ENCODE peak calls at places on chromosomes 6 and 20, in eight cellular contexts. L is spleen, M is GM12878, D is HepG2, R is upper lobe of left lung, Q is breast epithelium, V is esophagus muscularis mucosa, K is GM23338. U is an unnamed sample.

GRCh38 chr6:163419413-163420314 is 5.1 kb downstream of the QKI start:
- DNase-seq in L (no peak), M (no peak), D (no peak), R (no peak), Q (no peak), V (no peak), K (no peak), U (no peak)

GRCh38 chr20:54716790-54717189 is 241.4 kb downstream of the DOK5 start:
- DNase-seq in L (no peak), M (no peak), D (no peak), R (no peak), Q (no peak), V (no peak), K (no peak), U (no peak)

GRCh38 chr20:4677846-4678245 is 43.9 kb upstream of the PRND start:
- DNase-seq in L (no peak), M (no peak), D (no peak), R (no peak), Q (no peak), V (no peak), K (no peak), U (no peak)

GRCh38 chr20:44496976-44497375 is 21.3 kb downstream of the TTPAL start:
- DNase-seq in L (no peak), M (no peak), D (no peak), R (no peak), Q (no peak), V (no peak), K (no peak), U (no peak)

GRCh38 chr6:132333639-132334516 is 67.4 kb downstream of the MOXD1 start:
- DNase-seq in L (no peak), M (no peak), D (peak; percentile 88), R (no peak), Q (no peak), V (no peak), K (peak; percentile 34), U (peak; percentile 15)

GRCh38 chr20:35673884-35674283 is 9.2 kb upstream of the CPNE1 start:
- DNase-seq in L (no peak), M (no peak), D (no peak), R (no peak), Q (no peak), V (peak; percentile 57), K (no peak), U (no peak)

GRCh38 chr6:37187321-37188022 is 17.5 kb downstream of the PIM1 start:
- DNase-seq in L (no peak), M (no peak), D (no peak), R (no peak), Q (no peak), V (no peak), K (no peak), U (no peak)

GRCh38 chr20:38131588-38132121 is 33.4 kb downstream of the TGM2 start:
- DNase-seq in L (peak; percentile 19), M (no peak), D (no peak), R (no peak), Q (no peak), V (no peak), K (no peak), U (no peak)

GRCh38 chr6:16742116-16742515 is 19.1 kb downstream of the ATXN1 start:
- DNase-seq in L (no peak), M (no peak), D (no peak), R (no peak), Q (no peak), V (no peak), K (no peak), U (no peak)

GRCh38 chr20:10427060-10427692 is 6.8 kb downstream of the MKKS start:
- DNase-seq in L (peak; percentile 78), M (no peak), D (peak; percentile 71), R (no peak), Q (no peak), V (no peak), K (peak; percentile 74), U (peak; percentile 41)

GRCh38 chr6:105326216-105326615 is 76.7 kb downstream of the PREP start:
- DNase-seq in L (no peak), M (no peak), D (peak; percentile 52), R (no peak), Q (no peak), V (no peak), K (no peak), U (peak; percentile 29)

GRCh38 chr6:72553531-72554202 is 68.2 kb upstream of the KCNQ5 start:
- DNase-seq in L (no peak), M (no peak), D (no peak), R (no peak), Q (no peak), V (no peak), K (peak; percentile 47), U (no peak)

GRCh38 chr6:91660893-91661292 is 1074.0 kb upstream of the MAP3K7 start:
- DNase-seq in L (no peak), M (no peak), D (no peak), R (no peak), Q (no peak), V (no peak), K (no peak), U (no peak)

GRCh38 chr6:47092249-47092648 is 50.1 kb upstream of the ADGRF1 start:
- DNase-seq in L (no peak), M (no peak), D (no peak), R (no peak), Q (no peak), V (no peak), K (no peak), U (no peak)

GRCh38 chr6:2725999-2726567 is 24.6 kb downstream of the MYLK4 start:
- DNase-seq in L (no peak), M (peak; percentile 28), D (no peak), R (no peak), Q (no peak), V (no peak), K (no peak), U (no peak)

GRCh38 chr6:156773476-156773875 is 3.7 kb upstream of the ARID1B start:
- DNase-seq in L (no peak), M (no peak), D (no peak), R (no peak), Q (no peak), V (no peak), K (no peak), U (no peak)

DNA sequence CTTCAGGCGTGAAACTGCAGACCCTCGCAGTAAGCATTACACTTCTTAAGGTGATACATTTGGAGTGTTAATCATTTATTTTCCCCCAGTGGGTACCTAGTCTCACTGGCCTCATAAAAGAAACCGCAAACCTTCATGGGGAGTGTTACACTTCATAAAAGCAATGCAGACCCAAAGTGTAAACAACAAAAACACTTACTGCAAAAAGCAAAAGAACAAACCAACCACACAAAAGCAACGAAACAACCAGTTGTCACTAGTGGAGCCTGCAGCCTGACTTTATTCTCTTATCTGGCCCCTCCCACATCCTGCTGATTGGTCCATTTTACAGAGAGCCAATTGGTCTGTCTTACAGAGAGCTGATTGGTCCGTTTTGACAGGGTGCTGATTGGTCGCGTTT is 23.8 kb downstream of the LY86 start:
- DNase-seq in L (no peak), M (no peak), D (no peak), R (no peak), Q (no peak), V (no peak), K (no peak), U (no peak)
- TF ChIP-seq POLR2AphosphoS5 in L (no peak), M (no peak), D (no peak), R (no peak), Q (no peak), V (no peak), K (no peak), U (no peak)

DNA sequence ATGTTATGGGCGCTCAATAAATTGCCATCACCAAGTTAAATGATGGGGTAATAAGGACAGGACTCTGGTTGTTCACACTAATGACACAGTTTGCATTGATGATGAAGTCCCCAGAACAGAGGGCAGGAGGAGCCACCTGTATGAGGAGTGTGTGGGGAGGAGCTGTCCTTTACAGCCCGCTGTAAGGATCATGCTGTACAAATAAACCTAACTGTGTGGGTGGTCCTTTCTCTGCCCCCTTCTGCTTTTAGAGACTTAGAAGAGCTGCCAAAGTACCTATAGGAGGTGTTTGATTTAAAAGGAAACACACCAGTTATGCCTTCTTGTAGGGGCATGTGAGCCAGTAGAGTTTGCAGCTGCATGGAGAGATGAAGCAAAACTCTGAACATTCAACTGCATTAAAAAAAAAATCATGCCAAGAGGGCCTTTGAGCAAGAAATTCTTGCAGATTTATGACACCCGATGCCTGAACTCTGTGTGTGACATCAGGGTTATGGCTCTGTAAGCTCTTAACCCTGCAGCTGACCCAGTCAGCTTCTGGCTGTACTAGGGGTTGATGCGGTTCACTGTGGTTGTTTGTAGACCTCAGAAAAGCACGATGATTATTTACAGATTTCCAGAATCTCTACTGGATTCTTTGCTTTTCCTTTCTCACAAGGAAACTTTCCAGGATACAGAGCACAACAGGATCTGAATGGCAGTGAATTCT is 67.4 kb downstream of the UST start:
- DNase-seq in L (no peak), M (no peak), D (no peak), R (no peak), Q (no peak), V (no peak), K (no peak), U (no peak)
- H3K4me3 ChIP-seq in L (no peak overlapping the region), M (no peak overlapping the region), D (no peak overlapping the region), R (no peak overlapping the region), Q (no peak overlapping the region), V (no peak overlapping the region), K (no peak overlapping the region), U (no peak overlapping the region)

DNA sequence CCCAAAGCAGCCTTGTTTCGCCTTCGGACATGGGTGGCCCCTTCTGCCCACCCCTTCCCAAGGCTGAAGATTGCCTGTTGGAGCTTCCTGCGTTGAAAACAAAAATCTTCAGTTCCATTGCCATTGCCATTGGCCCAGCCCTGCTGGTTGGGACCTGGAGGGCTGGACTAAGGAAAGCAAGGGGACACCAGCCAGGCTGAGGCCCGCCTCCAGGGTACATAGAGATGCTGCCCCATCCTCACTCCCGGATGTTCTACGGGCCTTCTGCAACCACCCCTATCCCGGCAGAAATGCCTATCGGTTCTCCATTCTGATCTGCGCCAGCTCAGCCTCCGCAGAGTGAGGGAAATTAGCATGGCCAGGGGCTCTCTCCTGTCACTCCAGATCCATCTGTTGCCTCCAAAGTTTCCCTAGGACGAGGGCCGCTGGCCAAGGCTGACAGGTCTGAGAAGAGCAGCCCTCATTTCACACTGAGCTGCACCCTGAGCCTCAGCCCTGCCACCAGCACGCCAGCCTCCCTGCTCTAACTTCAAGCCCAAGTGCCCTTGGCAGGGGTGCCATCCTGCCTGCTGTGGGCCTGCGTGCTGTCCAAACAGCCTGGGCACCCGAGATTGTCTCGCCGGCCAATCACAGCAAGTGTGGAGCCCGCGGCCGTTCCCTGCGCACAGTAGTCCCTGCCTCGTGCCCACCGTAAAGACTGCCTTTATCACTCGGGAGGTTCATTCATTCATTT is 13.5 kb upstream of the STX16 start:
- DNase-seq in L (peak; percentile 47), M (no peak), D (no peak), R (no peak), Q (no peak), V (no peak), K (no peak), U (no peak)
- H3K4me1 ChIP-seq in L (peaks cover 4% of the 10 kb centered on the region), M (peaks cover 8% of the 10 kb centered on the region), D (peaks cover 5% of the 10 kb centered on the region), R (no peaks in the 10 kb centered on the region), Q (no peaks in the 10 kb centered on the region), V (no peaks in the 10 kb centered on the region), K (no peaks in the 10 kb centered on the region), U (peaks cover 5% of the 10 kb centered on the region)

GRCh38 chr20:60718743-60719142 is 533.3 kb upstream of the CDH4 start:
- DNase-seq in L (no peak), M (no peak), D (no peak), R (no peak), Q (no peak), V (no peak), K (peak; percentile 67), U (no peak)
- TF ChIP-seq POLR2AphosphoS5 in L (no peak), M (no peak), D (no peak), R (no peak), Q (no peak), V (no peak), K (no peak), U (no peak)